ENCODE peak calls at places on chromosomes 6 and 20, in six cellular contexts. One of them, this sample, is unnamed.

GRCh38 chr6:90493332-90493731 is 93.5 kb downstream of the MAP3K7 start:
- DNase-seq in upper lobe of left lung: no peak
- DNase-seq in fibroblast of pulmonary artery: peak; percentile 84
- DNase-seq in PC-9: no peak
- DNase-seq in GM23338: no peak
- DNase-seq in body of pancreas: no peak
- DNase-seq in this sample: no peak

GRCh38 chr6:131730264-131730663 is 19.4 kb upstream of the CTAGE9 start:
- DNase-seq in body of pancreas: no peak
- DNase-seq in GM23338: no peak
- DNase-seq in upper lobe of left lung: no peak
- DNase-seq in PC-9: no peak
- DNase-seq in fibroblast of pulmonary artery: no peak
- DNase-seq in this sample: no peak

GRCh38 chr6:37979392-37980221 is 160.1 kb downstream of the ZFAND3 start:
- DNase-seq in upper lobe of left lung: no peak
- DNase-seq in body of pancreas: no peak
- DNase-seq in fibroblast of pulmonary artery: no peak
- DNase-seq in PC-9: no peak
- DNase-seq in GM23338: no peak
- DNase-seq in this sample: no peak

GRCh38 chr6:56851541-56852248 is 103.2 kb upstream of the BEND6 start:
- DNase-seq in PC-9: peak; percentile 28
- DNase-seq in body of pancreas: peak; percentile 60
- DNase-seq in upper lobe of left lung: no peak
- DNase-seq in GM23338: peak; percentile 94
- DNase-seq in fibroblast of pulmonary artery: peak; percentile 91
- DNase-seq in this sample: peak; percentile 87

GRCh38 chr6:80214436-80215022 is 108.1 kb downstream of the BCKDHB start:
- DNase-seq in body of pancreas: peak; percentile 50
- DNase-seq in fibroblast of pulmonary artery: peak; percentile 79
- DNase-seq in PC-9: peak; percentile 7
- DNase-seq in upper lobe of left lung: no peak
- DNase-seq in GM23338: peak; percentile 82
- DNase-seq in this sample: peak; percentile 77

GRCh38 chr20:44967207-44967807 is 995 bp downstream of the STK4 start:
- DNase-seq in upper lobe of left lung: no peak
- DNase-seq in fibroblast of pulmonary artery: no peak
- DNase-seq in GM23338: no peak
- DNase-seq in body of pancreas: peak; percentile 40
- DNase-seq in PC-9: no peak
- DNase-seq in this sample: no peak

GRCh38 chr6:13715444-13715883 is 3.8 kb upstream of the RANBP9 start:
- DNase-seq in GM23338: no peak
- DNase-seq in fibroblast of pulmonary artery: peak; percentile 26
- DNase-seq in upper lobe of left lung: no peak
- DNase-seq in PC-9: no peak
- DNase-seq in body of pancreas: no peak
- DNase-seq in this sample: no peak

GRCh38 chr6:43855247-43855646 is 85.2 kb downstream of the VEGFA start:
- DNase-seq in GM23338: no peak
- DNase-seq in PC-9: no peak
- DNase-seq in body of pancreas: no peak
- DNase-seq in upper lobe of left lung: no peak
- DNase-seq in fibroblast of pulmonary artery: no peak
- DNase-seq in this sample: no peak

GRCh38 chr6:156098858-156099257 is 643.2 kb upstream of the NOX3 start:
- DNase-seq in body of pancreas: no peak
- DNase-seq in fibroblast of pulmonary artery: no peak
- DNase-seq in upper lobe of left lung: no peak
- DNase-seq in PC-9: no peak
- DNase-seq in GM23338: no peak
- DNase-seq in this sample: no peak

GRCh38 chr6:151087861-151088598 is 151.7 kb upstream of the AKAP12 start:
- DNase-seq in upper lobe of left lung: no peak
- DNase-seq in body of pancreas: peak; percentile 34
- DNase-seq in GM23338: peak; percentile 24
- DNase-seq in PC-9: no peak
- DNase-seq in fibroblast of pulmonary artery: peak; percentile 91
- DNase-seq in this sample: no peak

GRCh38 chr6:160031442-160031841 is 62.6 kb downstream of the IGF2R start:
- DNase-seq in GM23338: no peak
- DNase-seq in PC-9: no peak
- DNase-seq in fibroblast of pulmonary artery: peak; percentile 23
- DNase-seq in body of pancreas: no peak
- DNase-seq in upper lobe of left lung: no peak
- DNase-seq in this sample: no peak

GRCh38 chr6:38307730-38308129 is 332.0 kb downstream of the BTBD9 start:
- DNase-seq in upper lobe of left lung: no peak
- DNase-seq in GM23338: no peak
- DNase-seq in fibroblast of pulmonary artery: no peak
- DNase-seq in PC-9: no peak
- DNase-seq in body of pancreas: no peak
- DNase-seq in this sample: no peak

GRCh38 chr20:64231621-64232550 is 23.7 kb upstream of the PCMTD2 start:
- DNase-seq in fibroblast of pulmonary artery: no peak
- DNase-seq in upper lobe of left lung: peak; percentile 67
- DNase-seq in body of pancreas: no peak
- DNase-seq in PC-9: no peak
- DNase-seq in GM23338: no peak
- DNase-seq in this sample: no peak

GRCh38 chr6:15066433-15067337 is 179.2 kb upstream of the JARID2 start:
- DNase-seq in fibroblast of pulmonary artery: peak; percentile 76
- DNase-seq in GM23338: no peak
- DNase-seq in PC-9: no peak
- DNase-seq in body of pancreas: peak; percentile 74
- DNase-seq in upper lobe of left lung: no peak
- DNase-seq in this sample: peak; percentile 23

GRCh38 chr20:4159765-4160490 is 144.6 kb upstream of the RNF24 start:
- DNase-seq in upper lobe of left lung: no peak
- DNase-seq in fibroblast of pulmonary artery: no peak
- DNase-seq in body of pancreas: no peak
- DNase-seq in PC-9: no peak
- DNase-seq in GM23338: no peak
- DNase-seq in this sample: no peak

GRCh38 chr6:43468748-43469681 is 8.4 kb upstream of the TJAP1 start:
- DNase-seq in GM23338: peak; percentile 20
- DNase-seq in PC-9: peak; percentile 47
- DNase-seq in fibroblast of pulmonary artery: no peak
- DNase-seq in body of pancreas: peak; percentile 14
- DNase-seq in upper lobe of left lung: no peak
- DNase-seq in this sample: no peak

GRCh38 chr6:33945931-33946330 is 142.1 kb upstream of the MLN start:
- DNase-seq in fibroblast of pulmonary artery: no peak
- DNase-seq in body of pancreas: no peak
- DNase-seq in PC-9: no peak
- DNase-seq in upper lobe of left lung: no peak
- DNase-seq in GM23338: no peak
- DNase-seq in this sample: no peak

GRCh38 chr6:42618686-42619085 is 54.9 kb downstream of the UBR2 start:
- DNase-seq in body of pancreas: no peak
- DNase-seq in upper lobe of left lung: no peak
- DNase-seq in fibroblast of pulmonary artery: no peak
- DNase-seq in PC-9: no peak
- DNase-seq in GM23338: peak; percentile 50
- DNase-seq in this sample: no peak

GRCh38 chr6:47932575-47932974 is 150.7 kb downstream of the OPN5 start:
- DNase-seq in upper lobe of left lung: no peak
- DNase-seq in body of pancreas: no peak
- DNase-seq in GM23338: no peak
- DNase-seq in fibroblast of pulmonary artery: no peak
- DNase-seq in PC-9: no peak
- DNase-seq in this sample: no peak

GRCh38 chr6:170516783-170517616 is 36.1 kb downstream of the PSMB1 start:
- DNase-seq in upper lobe of left lung: peak; percentile 36
- DNase-seq in GM23338: peak; percentile 84
- DNase-seq in PC-9: peak; percentile 8
- DNase-seq in fibroblast of pulmonary artery: peak; percentile 83
- DNase-seq in body of pancreas: peak; percentile 71
- DNase-seq in this sample: peak; percentile 80

GRCh38 chr20:35618372-35619131 is 2.9 kb downstream of the SPAG4 start:
- DNase-seq in fibroblast of pulmonary artery: peak; percentile 39
- DNase-seq in GM23338: peak; percentile 47
- DNase-seq in upper lobe of left lung: peak; percentile 74
- DNase-seq in body of pancreas: peak; percentile 16
- DNase-seq in PC-9: peak; percentile 51
- DNase-seq in this sample: no peak

GRCh38 chr20:35616465-35617396 is 1.1 kb downstream of the SPAG4 start:
- DNase-seq in body of pancreas: peak; percentile 94
- DNase-seq in GM23338: peak; percentile 100
- DNase-seq in upper lobe of left lung: peak; percentile 93
- DNase-seq in PC-9: peak; percentile 93
- DNase-seq in fibroblast of pulmonary artery: peak; percentile 100
- DNase-seq in this sample: peak; percentile 84

GRCh38 chr20:35617397-35618031 is 1.9 kb downstream of the SPAG4 start:
- DNase-seq in GM23338: peak; percentile 88
- DNase-seq in upper lobe of left lung: peak; percentile 66
- DNase-seq in body of pancreas: peak; percentile 61
- DNase-seq in fibroblast of pulmonary artery: peak; percentile 56
- DNase-seq in PC-9: peak; percentile 76
- DNase-seq in this sample: peak; percentile 69

GRCh38 chr20:35619196-35620095 is 3.8 kb downstream of the SPAG4 start:
- DNase-seq in GM23338: peak; percentile 98
- DNase-seq in PC-9: peak; percentile 92
- DNase-seq in fibroblast of pulmonary artery: peak; percentile 84
- DNase-seq in body of pancreas: peak; percentile 86
- DNase-seq in upper lobe of left lung: peak; percentile 91
- DNase-seq in this sample: peak; percentile 90

DNA sequence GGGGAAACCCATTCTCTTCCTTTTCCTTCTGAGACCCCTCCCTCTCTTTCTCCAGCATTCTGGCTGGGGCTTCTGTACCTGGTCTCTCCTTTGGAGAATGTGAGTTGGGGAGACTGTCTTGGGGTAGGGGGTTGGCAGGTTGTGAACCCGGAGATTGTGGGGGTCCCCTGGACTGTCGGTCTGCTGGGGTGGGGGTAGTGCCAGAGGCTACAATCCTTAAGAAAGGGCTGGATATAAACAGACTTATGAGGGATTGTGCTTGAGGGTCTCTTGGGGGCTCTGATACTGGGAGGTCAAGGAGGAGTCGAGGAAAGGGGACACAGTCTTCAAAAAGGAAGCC is 2.4 kb downstream of the SPAG4 start:
- DNase-seq in PC-9: no peak
- DNase-seq in body of pancreas: no peak
- DNase-seq in upper lobe of left lung: no peak
- DNase-seq in GM23338: no peak
- DNase-seq in fibroblast of pulmonary artery: no peak
- DNase-seq in this sample: no peak
- H3K4me3 ChIP-seq in PC-9: peak overlapping the region; percentile 61
- H3K4me3 ChIP-seq in body of pancreas: no peak overlapping the region
- H3K4me3 ChIP-seq in upper lobe of left lung: no peak overlapping the region
- H3K4me3 ChIP-seq in GM23338: peak overlapping the region; percentile 84
- H3K4me3 ChIP-seq in fibroblast of pulmonary artery: peak overlapping the region; percentile 61
- H3K4me3 ChIP-seq in this sample: no peak overlapping the region

DNA sequence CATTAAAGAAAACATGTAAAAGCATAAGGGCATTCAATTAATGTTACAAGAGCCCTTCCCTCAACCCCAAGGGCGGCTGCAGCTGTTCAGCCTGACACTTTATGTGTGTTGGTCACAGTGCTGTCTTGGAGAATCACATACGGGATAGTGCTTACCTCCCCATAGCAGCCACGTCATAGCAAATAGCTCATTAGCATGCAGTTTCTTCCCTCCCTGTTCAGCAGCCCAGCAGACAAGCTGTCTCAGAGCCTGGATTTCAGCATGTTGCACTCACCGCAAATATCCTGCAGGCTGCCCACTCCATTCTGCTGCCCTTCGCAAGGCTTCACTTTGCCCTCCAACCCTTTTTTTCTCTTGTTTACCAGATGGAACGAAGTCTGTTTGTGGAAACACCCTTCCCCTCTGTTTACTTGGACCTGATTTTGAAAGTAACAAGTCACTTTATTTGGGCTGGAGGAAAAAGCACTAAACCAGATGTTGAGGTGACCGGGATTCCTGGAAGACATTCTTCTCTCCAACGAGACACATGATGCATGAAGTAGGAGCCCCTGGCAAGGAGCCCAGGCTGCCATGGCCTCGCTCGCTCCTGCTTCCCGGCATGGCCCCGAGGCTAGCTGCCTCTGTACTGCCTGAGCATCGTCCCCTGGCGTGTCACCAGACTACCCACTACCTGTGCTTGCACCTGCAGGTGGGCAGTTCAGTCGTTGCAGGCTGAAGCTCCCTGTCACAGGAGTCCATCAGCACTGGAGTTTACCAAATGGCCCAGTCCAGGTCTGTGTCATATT is 151.6 kb upstream of the GMDS start:
- DNase-seq in PC-9: no peak
- DNase-seq in fibroblast of pulmonary artery: peak; percentile 24
- DNase-seq in upper lobe of left lung: no peak
- DNase-seq in body of pancreas: no peak
- DNase-seq in GM23338: no peak
- DNase-seq in this sample: peak; percentile 51
- H3K4me3 ChIP-seq in PC-9: no peak overlapping the region
- H3K4me3 ChIP-seq in fibroblast of pulmonary artery: no peak overlapping the region
- H3K4me3 ChIP-seq in upper lobe of left lung: no peak overlapping the region
- H3K4me3 ChIP-seq in body of pancreas: no peak overlapping the region
- H3K4me3 ChIP-seq in GM23338: no peak overlapping the region
- H3K4me3 ChIP-seq in this sample: no peak overlapping the region

GRCh38 chr6:27141472-27142015 is 106.0 kb upstream of the PRSS16 start:
- DNase-seq in fibroblast of pulmonary artery: no peak
- DNase-seq in PC-9: no peak
- DNase-seq in upper lobe of left lung: no peak
- DNase-seq in body of pancreas: no peak
- DNase-seq in GM23338: no peak
- DNase-seq in this sample: no peak
- H3K4me3 ChIP-seq in fibroblast of pulmonary artery: no peak overlapping the region
- H3K4me3 ChIP-seq in PC-9: peak overlapping the region; percentile 36
- H3K4me3 ChIP-seq in upper lobe of left lung: no peak overlapping the region
- H3K4me3 ChIP-seq in body of pancreas: no peak overlapping the region
- H3K4me3 ChIP-seq in GM23338: peak overlapping the region; percentile 85
- H3K4me3 ChIP-seq in this sample: no peak overlapping the region

DNA sequence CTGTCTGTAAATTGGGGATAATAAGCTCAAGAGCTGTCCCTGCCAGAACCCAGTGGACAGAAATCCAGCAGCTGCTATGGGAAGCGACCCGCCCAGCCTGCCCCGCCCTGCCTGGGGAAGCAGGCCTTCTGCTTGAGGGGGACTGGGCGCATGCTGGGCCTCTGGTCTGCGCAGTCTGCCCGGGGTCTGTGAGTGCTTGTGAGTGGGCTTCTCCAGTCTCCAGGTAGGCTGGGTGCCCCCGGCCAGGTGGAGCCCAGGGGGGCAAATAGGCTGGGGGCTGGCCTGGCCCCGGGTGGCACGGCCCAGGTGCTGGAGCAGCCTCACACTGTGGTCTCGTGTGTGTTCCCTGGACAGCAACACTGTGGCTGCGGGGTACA is 657 bp upstream of the RBBP8NL start:
- DNase-seq in GM23338: no peak
- DNase-seq in body of pancreas: no peak
- DNase-seq in PC-9: no peak
- DNase-seq in upper lobe of left lung: no peak
- DNase-seq in fibroblast of pulmonary artery: no peak
- DNase-seq in this sample: no peak
- H3K4me3 ChIP-seq in GM23338: no peak overlapping the region
- H3K4me3 ChIP-seq in body of pancreas: no peak overlapping the region
- H3K4me3 ChIP-seq in PC-9: no peak overlapping the region
- H3K4me3 ChIP-seq in upper lobe of left lung: no peak overlapping the region
- H3K4me3 ChIP-seq in fibroblast of pulmonary artery: no peak overlapping the region
- H3K4me3 ChIP-seq in this sample: no peak overlapping the region

GRCh38 chr20:49568491-49569151 is 684 bp upstream of the PTGIS start:
- DNase-seq in PC-9: no peak
- DNase-seq in upper lobe of left lung: no peak
- DNase-seq in body of pancreas: no peak
- DNase-seq in fibroblast of pulmonary artery: peak; percentile 70
- DNase-seq in GM23338: peak; percentile 95
- DNase-seq in this sample: peak; percentile 41
- H3K4me3 ChIP-seq in PC-9: no peak overlapping the region
- H3K4me3 ChIP-seq in upper lobe of left lung: no peak overlapping the region
- H3K4me3 ChIP-seq in body of pancreas: no peak overlapping the region
- H3K4me3 ChIP-seq in fibroblast of pulmonary artery: peak overlapping the region; percentile 27
- H3K4me3 ChIP-seq in GM23338: peak overlapping the region; percentile 62
- H3K4me3 ChIP-seq in this sample: no peak overlapping the region